ENCODE peak calls at places on chromosomes 2 and 18, in ten cellular contexts. X is esophagus muscularis mucosa, M is endodermal cell, O is PC-3, Q is tibial artery, A is SK-N-SH, L is OCI-LY7, I is uterus, N is transverse colon, T is pancreas. S is an unnamed sample.
A peak's percentile ranks its signal among the peaks of the same experiment; 100 is the strongest.

GRCh38 chr2:47083886-47084682 is 71.0 kb downstream of the STPG4 start:
- DNase-seq in X (no peak), A (peak; percentile 53), I (peak; percentile 57), N (no peak), O (no peak), L (no peak), T (no peak), M (peak; percentile 55), Q (peak; percentile 74), S (no peak)

GRCh38 chr2:46831869-46832265 is 83.7 kb downstream of the MCFD2 start:
- DNase-seq in I (peak; percentile 14), Q (no peak), A (no peak), T (no peak), M (peak; percentile 12), N (no peak), L (no peak), X (no peak), O (no peak), S (no peak)

GRCh38 chr2:208541982-208542464 is 135.4 kb downstream of the PTH2R start:
- DNase-seq in L (no peak), O (no peak), X (no peak), T (no peak), Q (no peak), I (no peak), M (no peak), A (no peak), N (no peak), S (no peak)

GRCh38 chr2:23478087-23478932 is 93.3 kb downstream of the KLHL29 start:
- DNase-seq in T (no peak), A (no peak), N (no peak), X (no peak), O (no peak), I (no peak), Q (no peak), M (peak; percentile 75), L (no peak), S (no peak)

GRCh38 chr2:97868986-97869721 is 126.6 kb downstream of the TMEM131 start:
- DNase-seq in Q (no peak), X (no peak), L (no peak), A (no peak), N (peak; percentile 39), O (peak; percentile 95), M (peak; percentile 61), I (no peak), T (no peak), S (no peak)

GRCh38 chr2:19532797-19533196 is 174.4 kb upstream of the OSR1 start:
- DNase-seq in A (no peak), N (no peak), O (no peak), I (no peak), Q (no peak), M (no peak), X (no peak), T (no peak), L (no peak), S (no peak)

GRCh38 chr2:182229288-182229687 is 197.5 kb downstream of the PDE1A start:
- DNase-seq in O (peak; percentile 36), N (no peak), X (no peak), I (no peak), M (no peak), L (no peak), Q (no peak), A (no peak), T (no peak), S (no peak)

GRCh38 chr18:24704921-24705620 is 244.6 kb downstream of the HRH4 start:
- DNase-seq in T (no peak), M (no peak), X (no peak), N (no peak), L (no peak), A (no peak), O (no peak), I (no peak), Q (no peak), S (no peak)

GRCh38 chr2:106885326-106885725 is 641 bp downstream of the ST6GAL2 start:
- DNase-seq in X (no peak), T (no peak), M (peak; percentile 53), Q (no peak), L (no peak), O (peak; percentile 50), N (no peak), I (no peak), A (peak; percentile 33), S (no peak)

GRCh38 chr2:106886916-106887758 is 1.2 kb upstream of the ST6GAL2 start:
- DNase-seq in L (no peak), Q (peak; percentile 78), X (no peak), I (peak; percentile 13), O (peak; percentile 92), A (peak; percentile 81), T (peak; percentile 21), N (peak; percentile 32), M (peak; percentile 90), S (no peak)

GRCh38 chr2:106885981-106886915 is at the start of gene ST6GAL2:
- DNase-seq in M (peak; percentile 82), A (peak; percentile 85), T (no peak), O (peak; percentile 52), I (no peak), X (no peak), N (no peak), L (no peak), Q (peak; percentile 81), S (no peak)

GRCh38 chr2:106894545-106894944 is 8.6 kb upstream of the ST6GAL2 start:
- DNase-seq in I (no peak), N (no peak), L (no peak), Q (no peak), M (no peak), X (no peak), T (no peak), A (no peak), O (no peak), S (no peak)

DNA sequence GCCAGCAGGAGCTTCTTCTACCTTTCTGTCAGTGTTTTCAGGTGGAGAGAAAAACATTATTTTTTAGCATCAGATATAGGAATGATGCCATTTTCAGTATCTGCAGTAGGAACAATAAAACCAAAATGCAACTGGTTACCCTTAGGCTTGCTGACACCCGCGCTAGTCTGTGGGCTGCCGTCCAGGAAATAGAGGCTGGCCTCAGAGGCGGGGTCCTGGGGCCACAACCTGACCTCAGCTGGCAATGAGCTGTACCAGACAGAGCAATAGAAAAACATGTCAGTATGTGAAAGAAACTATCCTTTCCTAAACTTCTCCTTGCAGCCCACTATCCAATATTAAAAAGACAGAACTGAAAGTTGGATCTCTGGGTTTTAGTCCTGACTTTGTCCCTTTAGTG is 4.6 kb upstream of the ST6GAL2 start:
- DNase-seq in X (no peak), T (no peak), N (no peak), I (no peak), M (peak; percentile 50), O (no peak), Q (no peak), L (no peak), A (no peak), S (no peak)
- H3K27ac ChIP-seq in X (no peak overlapping the region), T (no peak overlapping the region), N (no peak overlapping the region), I (no peak overlapping the region), M (no peak overlapping the region), O (no peak overlapping the region), Q (no peak overlapping the region), L (no peak overlapping the region), A (no peak overlapping the region), S (no peak overlapping the region)

GRCh38 chr2:132497591-132497990 is 81.0 kb downstream of the GPR39 start:
- DNase-seq in A (no peak), I (no peak), Q (no peak), L (no peak), T (no peak), M (no peak), O (peak; percentile 6), N (no peak), X (no peak), S (no peak)
- H3K9me3 ChIP-seq in A (no peaks in the 10 kb centered on the region), I (no peaks in the 10 kb centered on the region), Q (no peaks in the 10 kb centered on the region), L (no peaks in the 10 kb centered on the region), T (no peaks in the 10 kb centered on the region), M (peaks cover 4% of the 10 kb centered on the region), O (peaks cover 10% of the 10 kb centered on the region), N (no peaks in the 10 kb centered on the region), X (no peaks in the 10 kb centered on the region), S (no peaks in the 10 kb centered on the region)

GRCh38 chr2:24919977-24920812 is at the start of gene ADCY3:
- DNase-seq in O (peak; percentile 46), M (peak; percentile 80), I (peak; percentile 71), Q (peak; percentile 77), X (no peak), T (peak; percentile 16), A (peak; percentile 94), N (peak; percentile 59), L (peak; percentile 75), S (peak; percentile 65)

GRCh38 chr2:24917731-24918325 is 2.2 kb downstream of the ADCY3 start:
- DNase-seq in I (no peak), Q (peak; percentile 57), A (no peak), O (no peak), N (no peak), X (no peak), L (no peak), M (no peak), T (no peak), S (no peak)

GRCh38 chr2:24920813-24921441 is 890 bp upstream of the ADCY3 start:
- DNase-seq in N (no peak), X (no peak), I (no peak), Q (peak; percentile 50), L (peak; percentile 43), O (peak; percentile 57), A (peak; percentile 70), T (no peak), M (peak; percentile 76), S (no peak)

GRCh38 chr2:24918326-24919099 is 1.5 kb downstream of the ADCY3 start:
- DNase-seq in I (no peak), M (no peak), T (no peak), X (no peak), Q (peak; percentile 68), N (no peak), L (no peak), O (no peak), A (no peak), S (no peak)

DNA sequence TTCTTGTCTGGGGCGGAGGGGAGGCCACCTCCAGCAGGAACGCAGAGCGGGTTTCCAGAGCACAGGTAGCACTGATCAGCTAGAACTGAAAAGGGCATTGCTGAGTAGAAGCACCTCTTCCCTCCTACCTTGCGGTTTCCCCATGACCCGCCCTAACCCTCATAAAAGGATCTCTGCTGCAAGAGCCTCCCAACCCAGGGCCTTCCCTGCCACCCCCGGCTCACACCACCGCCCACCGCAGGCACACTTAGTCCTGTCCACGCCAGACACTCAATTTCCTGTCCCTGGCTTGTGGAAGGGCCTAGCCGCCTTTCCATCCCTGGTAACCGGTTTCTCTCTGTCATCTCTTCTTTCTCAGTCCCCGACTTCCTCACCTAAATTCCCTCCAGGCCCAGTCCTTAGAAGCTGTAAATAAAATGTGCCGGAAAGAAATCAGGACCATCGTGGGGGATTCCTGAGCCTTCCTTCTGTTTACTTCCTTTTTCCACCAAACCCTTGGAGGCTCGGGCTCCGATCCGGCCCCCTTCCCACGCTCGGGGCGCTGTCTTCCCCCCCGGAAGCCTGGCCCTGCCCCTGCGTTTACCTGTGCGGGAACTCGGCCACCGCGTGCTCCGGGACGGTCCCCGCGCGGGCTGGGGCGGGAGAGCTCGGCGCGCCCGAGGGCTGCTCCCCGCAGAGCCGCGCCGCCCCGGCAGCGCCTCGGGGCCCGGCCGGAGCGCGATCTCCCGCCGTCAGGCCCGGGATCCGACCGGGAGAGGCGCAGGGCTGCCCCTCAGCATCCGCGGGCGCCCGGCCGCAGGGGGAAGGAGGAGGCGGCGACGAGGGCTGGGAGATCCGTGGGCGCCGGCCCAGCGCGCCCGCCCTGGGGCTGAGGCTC is 699 bp downstream of the ADCY3 start:
- DNase-seq in N (peak; percentile 66), T (peak; percentile 14), I (peak; percentile 33), Q (peak; percentile 64), M (peak; percentile 71), O (peak; percentile 54), X (no peak), L (peak; percentile 46), A (peak; percentile 80), S (peak; percentile 56)
- H3K27ac ChIP-seq in N (peak overlapping the region; percentile 71), T (no peak overlapping the region), I (peak overlapping the region; percentile 80), Q (peak overlapping the region; percentile 76), M (no peak overlapping the region), O (no peak overlapping the region), X (peak overlapping the region; percentile 74), L (peak overlapping the region; percentile 34), A (no peak overlapping the region), S (peak overlapping the region; percentile 14)

DNA sequence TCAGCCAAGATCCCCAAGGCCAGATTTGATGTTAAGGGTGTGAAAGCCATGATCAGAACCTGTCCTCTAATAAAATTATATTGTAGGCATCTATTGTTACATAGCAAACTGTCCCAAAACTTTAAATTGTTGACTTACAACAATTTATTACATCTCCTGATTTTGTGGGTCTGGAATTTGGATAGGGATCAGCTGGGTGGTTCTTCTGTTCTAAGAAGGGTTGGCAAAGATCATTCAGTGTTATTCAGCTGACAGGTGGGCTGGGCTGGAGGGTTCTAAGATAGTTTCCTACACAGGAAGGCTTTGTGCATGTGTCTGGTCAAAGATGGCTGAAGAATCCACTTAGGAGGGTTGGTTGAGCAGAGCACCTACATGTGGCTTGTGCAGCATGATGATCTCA is 50.0 kb downstream of the SOCS6 start:
- DNase-seq in N (no peak), X (no peak), M (no peak), T (no peak), L (no peak), I (no peak), O (no peak), Q (no peak), A (no peak), S (no peak)
- H3K9me3 ChIP-seq in N (no peaks in the 10 kb centered on the region), X (no peaks in the 10 kb centered on the region), M (peaks cover 56% of the 10 kb centered on the region), T (no peaks in the 10 kb centered on the region), L (no peaks in the 10 kb centered on the region), I (no peaks in the 10 kb centered on the region), O (peaks cover 4% of the 10 kb centered on the region), Q (no peaks in the 10 kb centered on the region), A (no peaks in the 10 kb centered on the region), S (no peaks in the 10 kb centered on the region)